ENCODE peak calls at places on chromosomes 13 and 19, in seven cellular contexts. T is endodermal cell, Z is colonic mucosa, I is fibroblast of lung, U is GM23248, J is mammary epithelial cell, F is neural progenitor cell. E is an unnamed sample.
A peak's percentile ranks its signal among the peaks of the same experiment; 100 is the strongest.

GRCh38 chr13:110874508-110874960 is 40.3 kb downstream of the ANKRD10 start:
- DNase-seq in J (peak; percentile 64), Z (peak; percentile 94), F (peak; percentile 89), I (peak; percentile 62), T (peak; percentile 94), U (peak; percentile 86), E (no peak)

GRCh38 chr13:23615677-23616076 is 45.5 kb downstream of the TNFRSF19 start:
- DNase-seq in Z (no peak), U (no peak), J (no peak), F (peak; percentile 82), I (peak; percentile 74), T (no peak), E (no peak)

GRCh38 chr13:82833928-82834327 is 1048.3 kb downstream of the SLITRK1 start:
- DNase-seq in J (no peak), U (peak; percentile 17), T (no peak), Z (no peak), I (peak; percentile 12), F (no peak), E (no peak)

GRCh38 chr19:40601061-40601973 is at the start of gene LTBP4:
- DNase-seq in F (peak; percentile 72), T (peak; percentile 71), I (peak; percentile 42), J (no peak), U (peak; percentile 75), Z (peak; percentile 67), E (no peak)

GRCh38 chr19:2015611-2015950 is at the start of gene BTBD2:
- DNase-seq in F (no peak), I (peak; percentile 84), Z (peak; percentile 71), T (peak; percentile 72), U (peak; percentile 72), J (peak; percentile 44), E (no peak)

GRCh38 chr19:1066251-1066747 is 668 bp upstream of the ARHGAP45 start:
- DNase-seq in F (peak; percentile 44), U (no peak), Z (peak; percentile 37), I (no peak), J (no peak), T (peak; percentile 79), E (no peak)

GRCh38 chr19:48812094-48812929 is 1.5 kb upstream of the BCAT2 start:
- DNase-seq in I (peak; percentile 70), U (peak; percentile 73), F (peak; percentile 96), T (peak; percentile 94), J (peak; percentile 46), Z (peak; percentile 91), E (no peak)

GRCh38 chr13:67238277-67238859 is 8.2 kb upstream of the PCDH9 start:
- DNase-seq in U (peak; percentile 30), T (no peak), F (no peak), I (peak; percentile 16), J (peak; percentile 9), Z (no peak), E (no peak)

GRCh38 chr13:50277127-50277526 is 261.9 kb downstream of the KCNRG start:
- DNase-seq in I (no peak), Z (no peak), T (no peak), F (no peak), J (peak; percentile 61), U (no peak), E (no peak)
- H3K4me3 ChIP-seq in I (no peak overlapping the region), Z (no peak overlapping the region), T (no peak overlapping the region), F (no peak overlapping the region), J (no peak overlapping the region), U (no peak overlapping the region), E (no peak overlapping the region)

GRCh38 chr19:18590273-18591272 is 2.0 kb downstream of the REX1BD start:
- DNase-seq in F (peak; percentile 98), T (peak; percentile 99), U (no peak), Z (no peak), I (peak; percentile 82), J (peak; percentile 76), E (peak; percentile 89)

GRCh38 chr19:18594096-18594823 is 5.7 kb downstream of the REX1BD start:
- DNase-seq in J (peak; percentile 62), U (peak; percentile 95), F (peak; percentile 96), I (peak; percentile 73), T (peak; percentile 92), Z (peak; percentile 73), E (peak; percentile 66)

GRCh38 chr19:18591735-18592385 is 3.3 kb downstream of the REX1BD start:
- DNase-seq in F (no peak), U (peak; percentile 62), Z (no peak), I (no peak), J (no peak), T (no peak), E (no peak)

GRCh38 chr19:18594824-18595373 is 6.3 kb downstream of the REX1BD start:
- DNase-seq in J (no peak), U (no peak), I (no peak), T (peak; percentile 65), F (peak; percentile 33), Z (no peak), E (no peak)

GRCh38 chr19:18593367-18594095 is 4.9 kb downstream of the REX1BD start:
- DNase-seq in U (peak; percentile 46), J (no peak), Z (no peak), F (peak; percentile 42), I (no peak), T (peak; percentile 85), E (peak; percentile 65)
- H3K9ac ChIP-seq in U (no peak overlapping the region), J (no peak overlapping the region), Z (no peak overlapping the region), F (no peak overlapping the region), I (no peak overlapping the region), T (peak overlapping the region; percentile 59), E (peak overlapping the region; percentile 78)

DNA sequence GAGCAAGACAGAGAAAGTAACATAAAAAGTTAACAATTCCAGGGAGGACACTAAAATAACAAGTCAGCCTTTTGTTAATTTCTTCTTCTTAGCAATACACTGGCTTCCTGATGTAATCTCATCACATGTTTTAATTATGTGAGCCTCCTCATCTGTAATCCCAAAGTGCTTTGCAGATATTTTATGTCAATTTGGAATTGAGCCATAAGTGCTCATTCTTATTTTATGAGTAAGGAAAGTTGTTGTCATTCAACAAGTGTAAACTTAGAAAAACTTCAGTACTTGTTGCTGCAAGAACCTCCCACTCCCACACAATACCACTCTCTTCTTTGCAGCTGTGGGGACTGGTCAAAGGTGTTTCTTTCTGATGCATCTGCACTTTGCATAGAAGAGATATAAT is 223.6 kb downstream of the GPC6 start:
- DNase-seq in U (peak; percentile 54), T (no peak), F (no peak), I (peak; percentile 79), Z (no peak), J (peak; percentile 58), E (no peak)
- H3K4me3 ChIP-seq in U (no peak overlapping the region), T (no peak overlapping the region), F (no peak overlapping the region), I (no peak overlapping the region), Z (no peak overlapping the region), J (no peak overlapping the region), E (no peak overlapping the region)

DNA sequence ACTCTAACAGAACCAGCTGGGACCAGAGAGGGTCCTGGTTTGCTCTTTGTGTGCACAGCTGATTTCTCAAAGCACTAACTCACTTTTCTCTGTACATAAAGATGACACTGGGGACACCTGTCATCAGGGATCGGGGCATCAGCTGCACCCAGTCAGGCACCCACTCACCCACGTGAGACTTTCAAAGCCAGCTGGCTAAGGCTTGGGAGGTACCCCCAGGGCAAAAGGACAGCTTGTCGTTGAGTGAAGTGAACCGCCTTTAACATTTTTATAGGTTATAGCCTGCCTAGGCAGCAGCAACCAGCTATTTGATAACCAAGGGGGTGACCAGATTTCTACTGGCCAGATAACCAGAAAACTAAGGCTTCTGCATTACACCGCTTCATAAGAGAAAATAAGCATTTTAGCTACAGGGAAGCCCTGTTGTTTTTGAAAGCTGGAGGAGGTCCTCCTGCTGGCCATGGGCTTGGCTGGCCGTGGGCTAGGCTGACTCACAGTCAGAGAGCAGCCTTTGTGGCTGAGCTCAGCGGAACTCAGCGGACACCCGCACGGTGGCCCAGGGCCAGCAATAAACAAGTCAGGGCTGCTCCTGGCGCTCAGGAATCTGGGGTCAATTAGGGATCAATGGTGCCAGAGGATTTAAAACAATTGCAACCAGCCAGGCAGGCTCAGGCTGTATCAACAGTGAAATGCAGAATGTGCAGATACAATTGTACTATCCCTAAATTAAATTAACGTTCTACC is 57.1 kb downstream of the ALOX5AP start:
- DNase-seq in T (peak; percentile 79), J (peak; percentile 91), U (peak; percentile 98), F (peak; percentile 64), Z (peak; percentile 47), I (peak; percentile 97), E (peak; percentile 39)
- H3K9ac ChIP-seq in T (no peak overlapping the region), J (no peak overlapping the region), U (peak overlapping the region; percentile 44), F (no peak overlapping the region), Z (no peak overlapping the region), I (no peak overlapping the region), E (no peak overlapping the region)

DNA sequence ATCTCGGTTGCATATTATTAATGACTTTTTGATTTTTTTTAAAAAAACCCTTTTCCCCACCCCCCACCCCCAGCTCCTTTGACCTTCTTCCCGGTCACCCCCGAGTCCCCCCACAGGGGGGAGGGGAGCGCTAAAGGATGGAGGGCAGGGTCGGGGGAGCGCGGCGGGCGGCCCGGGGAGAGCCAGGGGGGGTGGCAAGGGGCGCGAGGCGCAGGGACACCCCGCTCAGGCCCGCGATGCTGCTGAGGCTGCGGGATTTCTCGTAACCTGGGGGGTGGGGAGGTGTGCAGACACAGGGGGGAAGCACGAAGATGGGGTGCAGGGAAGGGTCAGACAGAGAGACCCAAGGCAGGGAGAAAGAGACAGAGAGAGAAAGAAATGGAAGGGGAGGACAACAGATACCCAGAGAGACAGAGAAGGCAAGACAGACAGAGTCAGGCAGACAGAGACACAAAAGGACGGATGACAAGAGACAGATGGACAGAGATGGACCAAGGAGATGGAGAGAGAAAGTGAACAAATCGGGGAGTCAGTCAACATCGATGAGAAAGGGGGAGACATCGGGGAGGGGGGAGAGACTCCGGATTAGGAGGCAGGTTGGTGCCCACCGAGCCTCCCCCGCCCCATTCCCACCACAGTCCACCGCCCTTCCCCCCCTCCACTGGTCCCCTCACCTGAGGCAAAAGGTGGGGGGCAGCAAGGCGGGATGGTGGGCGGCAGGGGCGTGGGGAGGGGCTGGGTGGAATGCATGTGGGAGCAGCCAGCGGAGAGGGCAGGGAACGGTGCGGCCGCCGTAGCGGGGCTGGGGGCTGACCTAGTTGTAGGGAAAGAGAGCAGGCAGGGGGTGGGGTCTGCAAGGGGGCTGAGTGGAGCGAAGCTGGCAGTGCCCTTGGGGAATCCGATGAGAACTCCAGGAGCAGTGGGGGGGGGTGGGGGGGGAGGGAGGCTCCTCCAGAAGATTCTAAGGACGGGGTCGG is 14.2 kb downstream of the KCNC3 start:
- DNase-seq in Z (no peak), F (peak; percentile 62), U (no peak), J (no peak), T (peak; percentile 84), I (no peak), E (no peak)
- H3K4me3 ChIP-seq in Z (no peak overlapping the region), F (peak overlapping the region; percentile 61), U (no peak overlapping the region), J (no peak overlapping the region), T (peak overlapping the region; percentile 60), I (no peak overlapping the region), E (peak overlapping the region; percentile 45)

DNA sequence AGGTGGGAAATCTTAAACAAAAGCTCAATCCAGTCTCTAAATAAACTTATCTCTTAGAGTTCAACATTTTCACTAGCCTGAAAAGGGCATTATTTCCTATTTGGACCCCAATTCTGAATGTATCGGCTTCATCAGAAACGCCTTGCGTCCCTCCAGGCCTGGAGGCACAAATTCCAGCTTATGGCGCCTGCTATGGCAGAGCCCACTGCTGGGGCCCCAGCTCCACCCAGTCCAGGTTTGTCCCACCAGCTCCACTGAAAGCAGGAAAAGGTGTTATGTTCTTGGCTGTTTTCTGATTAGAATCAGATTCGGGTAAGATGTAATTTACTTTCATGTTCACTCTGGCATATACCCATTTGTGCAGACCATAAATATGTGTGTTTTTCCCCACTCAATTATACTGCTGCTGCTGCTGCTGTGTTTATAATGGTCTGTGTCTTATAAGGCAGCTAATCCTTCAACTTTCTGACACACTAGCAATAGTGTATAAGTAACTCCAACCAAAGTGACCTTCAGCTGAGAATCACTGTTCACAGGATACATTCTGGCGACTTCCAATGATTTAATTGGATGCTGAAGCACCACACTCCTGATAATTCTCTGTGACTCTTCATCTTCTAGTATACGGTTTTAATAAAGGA is 6.4 kb downstream of the IRS2 start:
- DNase-seq in Z (no peak), I (peak; percentile 8), T (no peak), U (no peak), F (no peak), J (no peak), E (no peak)
- H3K9ac ChIP-seq in Z (no peak overlapping the region), I (no peak overlapping the region), T (no peak overlapping the region), U (peak overlapping the region; percentile 74), F (no peak overlapping the region), J (peak overlapping the region; percentile 83), E (no peak overlapping the region)

E was measured in NT2/D1.